ENCODE peak calls at places on chromosomes 7 and 10, in ten cellular contexts. S is GM13976; P is D721Med; V is CD4-positive, alpha-beta T cell; N is lung; U is dorsolateral prefrontal cortex; Q is A549; L is HFFc6; G is neural progenitor cell; H is chondrocyte. Z is an unnamed sample.

GRCh38 chr7:152667900-152668440 is 8.0 kb downstream of the XRCC2 start:
- DNase-seq in S (no peak), P (no peak), V (no peak), N (no peak), U (no peak), Q (no peak), L (no peak), G (no peak), H (no peak), Z (no peak)

GRCh38 chr7:115613836-115614235 is 416.7 kb downstream of the TFEC start:
- DNase-seq in S (no peak), P (no peak), V (no peak), N (no peak), U (no peak), Q (no peak), L (peak), G (no peak), H (no peak), Z (no peak)

GRCh38 chr10:44261710-44262455 is 123.0 kb downstream of the CXCL12 start:
- DNase-seq in S (peak), P (no peak), V (no peak), N (no peak), U (no peak), Q (no peak), L (peak), G (no peak), H (no peak), Z (no peak)

GRCh38 chr7:76394962-76395361 is 14.5 kb downstream of the SSC4D start:
- DNase-seq in S (no peak), P (no peak), V (no peak), N (no peak), U (no peak), Q (no peak), L (no peak), G (no peak), H (no peak), Z (no peak)

GRCh38 chr7:137130751-137131158 is 212.8 kb downstream of the PTN start:
- DNase-seq in S (no peak), P (no peak), V (no peak), N (no peak), U (no peak), Q (no peak), L (peak), G (no peak), H (no peak), Z (no peak)

GRCh38 chr7:78620931-78621330 is 822.4 kb downstream of the PHTF2 start:
- DNase-seq in S (no peak), P (no peak), V (no peak), N (no peak), U (no peak), Q (no peak), L (no peak), G (peak), H (no peak), Z (no peak)

GRCh38 chr10:28120043-28120749 is 121.3 kb upstream of the ODAD2 start:
- DNase-seq in S (no peak), P (no peak), V (no peak), N (no peak), U (no peak), Q (no peak), L (no peak), G (no peak), H (no peak), Z (no peak)

GRCh38 chr7:93717217-93717900 is 142.8 kb upstream of the CALCR start:
- DNase-seq in S (no peak), P (no peak), V (no peak), N (no peak), U (no peak), Q (no peak), L (no peak), G (no peak), H (no peak), Z (no peak)

GRCh38 chr7:44067064-44067951 is 1.9 kb upstream of the PGAM2 start:
- DNase-seq in S (no peak), P (no peak), V (no peak), N (no peak), U (no peak), Q (no peak), L (no peak), G (no peak), H (peak), Z (no peak)

GRCh38 chr7:27165089-27165654 is at the start of gene HOXA9:
- DNase-seq in S (no peak), P (no peak), V (no peak), N (no peak), U (no peak), Q (no peak), L (peak), G (no peak), H (peak), Z (no peak)

GRCh38 chr10:97042081-97042480 is 143.7 kb downstream of the SLIT1 start:
- DNase-seq in S (no peak), P (no peak), V (no peak), N (no peak), U (no peak), Q (no peak), L (no peak), G (no peak), H (no peak), Z (no peak)

GRCh38 chr10:122475130-122475529 is 13.8 kb downstream of the HTRA1 start:
- DNase-seq in S (no peak), P (no peak), V (no peak), N (no peak), U (no peak), Q (no peak), L (no peak), G (no peak), H (no peak), Z (no peak)

GRCh38 chr7:74097937-74098614 is 14.5 kb downstream of the LIMK1 start:
- DNase-seq in S (no peak), P (peak), V (no peak), N (no peak), U (no peak), Q (no peak), L (peak), G (no peak), H (no peak), Z (no peak)

GRCh38 chr10:78925800-78926319 is 142.9 kb upstream of the ZMIZ1 start:
- DNase-seq in S (no peak), P (no peak), V (no peak), N (no peak), U (no peak), Q (peak), L (peak), G (no peak), H (no peak), Z (no peak)

GRCh38 chr7:2521952-2522591 is 2.5 kb downstream of the LFNG start:
- DNase-seq in S (no peak), P (no peak), V (peak), N (peak), U (no peak), Q (no peak), L (peak), G (peak), H (no peak), Z (no peak)

GRCh38 chr7:4879401-4880081 is 4.0 kb downstream of the RADIL start:
- DNase-seq in S (no peak), P (no peak), V (no peak), N (no peak), U (no peak), Q (no peak), L (no peak), G (no peak), H (no peak), Z (no peak)

GRCh38 chr10:67629461-67629971 is 66.5 kb downstream of the CTNNA3 start:
- DNase-seq in S (no peak), P (no peak), V (no peak), N (no peak), U (no peak), Q (no peak), L (no peak), G (peak), H (no peak), Z (no peak)

GRCh38 chr10:119693262-119693957 is 32.4 kb upstream of the INPP5F start:
- DNase-seq in S (peak), P (no peak), V (no peak), N (no peak), U (peak), Q (no peak), L (no peak), G (no peak), H (no peak), Z (no peak)

GRCh38 chr10:27341001-27341400 is 100.4 kb upstream of the ACBD5 start:
- DNase-seq in S (no peak), P (no peak), V (no peak), N (no peak), U (no peak), Q (no peak), L (no peak), G (no peak), H (no peak), Z (no peak)

GRCh38 chr10:33212061-33212748 is 122.3 kb downstream of the NRP1 start:
- DNase-seq in S (no peak), P (no peak), V (no peak), N (no peak), U (no peak), Q (no peak), L (no peak), G (no peak), H (no peak), Z (no peak)

GRCh38 chr10:119597405-119598186 is 832 bp upstream of the TIAL1 start:
- DNase-seq in S (peak), P (no peak), V (no peak), N (no peak), U (no peak), Q (no peak), L (no peak), G (no peak), H (no peak), Z (no peak)

GRCh38 chr10:1184541-1185415 is 128.6 kb downstream of the WDR37 start:
- DNase-seq in S (no peak), P (no peak), V (no peak), N (no peak), U (peak), Q (no peak), L (no peak), G (no peak), H (peak), Z (no peak)

GRCh38 chr7:44293561-44294324 is 31.7 kb downstream of the CAMK2B start:
- DNase-seq in S (no peak), P (peak), V (no peak), N (peak), U (no peak), Q (no peak), L (no peak), G (peak), H (peak), Z (no peak)

GRCh38 chr7:120218702-120219101 is 54.3 kb upstream of the KCND2 start:
- DNase-seq in S (no peak), P (no peak), V (no peak), N (no peak), U (no peak), Q (no peak), L (no peak), G (no peak), H (no peak), Z (no peak)

GRCh38 chr7:134789967-134790685 is 10.7 kb downstream of the CALD1 start:
- DNase-seq in S (no peak), P (no peak), V (no peak), N (no peak), U (no peak), Q (no peak), L (no peak), G (no peak), H (no peak), Z (no peak)

GRCh38 chr7:127214956-127215355 is 37.8 kb downstream of the GRM8 start:
- DNase-seq in S (no peak), P (no peak), V (no peak), N (no peak), U (no peak), Q (no peak), L (no peak), G (no peak), H (no peak), Z (no peak)

GRCh38 chr7:25029075-25029474 is 49.1 kb upstream of the OSBPL3 start:
- DNase-seq in S (no peak), P (no peak), V (no peak), N (no peak), U (no peak), Q (no peak), L (no peak), G (no peak), H (no peak), Z (no peak)

GRCh38 chr7:113918946-113919345 is at the start of gene PPP1R3A:
- DNase-seq in S (no peak), P (no peak), V (no peak), N (no peak), U (no peak), Q (no peak), L (no peak), G (no peak), H (no peak), Z (no peak)

GRCh38 chr10:131897297-131897899 is 3.4 kb upstream of the PPP2R2D start:
- DNase-seq in S (no peak), P (no peak), V (no peak), N (no peak), U (no peak), Q (no peak), L (no peak), G (no peak), H (peak), Z (no peak)

GRCh38 chr10:98349508-98349922 is 65.5 kb downstream of the PYROXD2 start:
- DNase-seq in S (no peak), P (no peak), V (no peak), N (no peak), U (no peak), Q (no peak), L (peak), G (no peak), H (no peak), Z (no peak)

GRCh38 chr10:131946321-131946751 is 35.4 kb downstream of the BNIP3 start:
- DNase-seq in S (no peak), P (no peak), V (no peak), N (no peak), U (no peak), Q (peak), L (peak), G (no peak), H (no peak), Z (no peak)

GRCh38 chr10:73263948-73264347 is 11.5 kb upstream of the MRPS16 start:
- DNase-seq in S (no peak), P (no peak), V (no peak), N (no peak), U (no peak), Q (peak), L (peak), G (no peak), H (no peak), Z (no peak)
- TF ChIP-seq CTCF in S (peak), P (peak), V (peak), N (peak), U (peak), Q (peak), L (peak), G (peak), H (peak), Z (no peak)

GRCh38 chr10:103982639-103983038 is 15.7 kb downstream of the SLK start:
- DNase-seq in S (no peak), P (no peak), V (no peak), N (no peak), U (peak), Q (no peak), L (no peak), G (peak), H (no peak), Z (no peak)
- TF ChIP-seq CTCF in S (peak), P (peak), V (no peak), N (no peak), U (peak), Q (peak), L (peak), G (peak), H (peak), Z (no peak)

DNA sequence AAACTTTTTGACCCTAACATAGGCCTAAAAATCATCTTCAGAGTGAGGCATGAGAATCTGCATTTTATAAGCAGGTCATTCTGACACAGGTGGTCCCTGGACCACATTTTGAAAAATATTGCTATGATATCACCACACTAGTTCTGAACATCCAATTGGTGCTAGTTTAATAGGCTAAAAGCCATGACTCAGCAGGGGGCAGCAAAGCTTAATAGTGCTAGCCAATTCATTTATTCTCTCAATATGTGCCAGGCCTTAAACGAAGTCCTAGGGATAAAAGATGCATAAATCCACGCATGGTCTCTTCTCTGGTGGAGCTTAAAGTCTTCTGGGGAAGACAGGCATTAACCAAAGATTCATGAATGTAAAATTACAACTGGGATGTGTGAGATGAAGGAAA is 10.2 kb upstream of the SLC25A28 start:
- DNase-seq in S (no peak), P (no peak), V (no peak), N (no peak), U (no peak), Q (no peak), L (peak), G (peak), H (no peak), Z (no peak)
- TF ChIP-seq CTCF in S (peak), P (peak), V (no peak), N (peak), U (no peak), Q (peak), L (peak), G (no peak), H (peak), Z (no peak)

DNA sequence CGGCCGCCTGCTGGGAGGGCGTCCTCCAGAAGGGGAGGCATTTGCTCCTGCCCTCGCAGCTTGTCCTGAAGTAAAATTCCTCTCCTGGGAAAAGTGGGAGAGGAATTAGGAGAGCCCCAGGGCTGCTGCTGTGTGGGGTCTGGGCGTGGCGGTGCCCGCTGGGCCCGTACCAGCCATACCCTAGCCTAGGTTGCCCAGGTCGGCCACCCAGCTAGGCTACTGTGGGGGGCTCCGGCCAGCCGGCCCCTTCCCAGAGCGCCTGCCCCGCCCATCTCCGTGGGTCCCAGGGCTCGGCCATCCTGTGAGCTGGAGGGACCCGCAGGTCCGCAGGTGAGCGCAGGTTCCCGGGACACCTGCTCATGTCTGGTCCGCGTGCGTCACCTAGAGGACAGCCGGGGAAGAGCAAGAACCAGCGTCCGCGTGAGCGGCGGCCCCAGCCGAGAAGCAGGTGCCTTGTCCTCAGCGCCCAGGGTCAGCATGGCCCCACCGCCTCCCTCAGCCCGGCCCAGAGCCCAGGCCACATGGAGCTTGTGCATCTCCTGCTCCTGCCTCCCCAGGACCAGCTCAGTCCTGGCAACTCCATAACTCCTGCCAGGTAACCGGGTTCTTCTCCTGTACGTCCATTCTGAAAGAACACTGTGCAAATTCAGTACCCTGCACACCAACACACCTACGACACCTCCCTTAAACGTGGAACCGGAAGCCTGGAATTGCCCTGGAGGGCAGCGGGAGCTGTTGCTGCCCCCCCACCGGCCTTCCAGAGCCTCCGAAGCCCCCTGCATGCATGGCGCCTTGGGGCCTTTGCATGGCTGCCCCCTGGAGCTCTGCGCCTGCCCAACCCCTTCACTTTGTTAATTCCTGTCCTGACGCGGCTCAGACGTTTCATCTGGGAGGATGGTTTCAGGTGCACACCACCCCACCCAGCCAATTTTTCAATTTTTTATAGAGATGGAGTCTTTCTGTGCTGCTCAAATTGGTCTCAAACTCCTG is 22.8 kb upstream of the FOXL3 start:
- DNase-seq in S (no peak), P (peak), V (no peak), N (no peak), U (no peak), Q (no peak), L (no peak), G (peak), H (peak), Z (no peak)
- TF ChIP-seq CTCF in S (no peak), P (peak), V (no peak), N (no peak), U (no peak), Q (no peak), L (peak), G (peak), H (peak), Z (no peak)

GRCh38 chr10:71438761-71439160 is 42.0 kb downstream of the CDH23 start:
- DNase-seq in S (no peak), P (no peak), V (no peak), N (no peak), U (no peak), Q (no peak), L (no peak), G (no peak), H (no peak), Z (no peak)
- TF ChIP-seq CTCF in S (no peak), P (no peak), V (no peak), N (no peak), U (no peak), Q (no peak), L (no peak), G (no peak), H (no peak), Z (no peak)

Z was measured in omental fat pad.